ENCODE peak calls at places on chromosomes 12 and 14, in four cellular contexts. T is adrenal gland; P is left ventricle myocardium inferior; W is CD8-positive, alpha-beta T cell. Y is an unnamed sample.
A peak's percentile ranks its signal among the peaks of the same experiment; 100 is the strongest.

GRCh38 chr12:19971881-19972280 is 396.5 kb upstream of the PDE3A start:
- DNase-seq in T (no peak), P (no peak), W (no peak), Y (no peak)

GRCh38 chr12:89160716-89161123 is 191.6 kb downstream of the DUSP6 start:
- DNase-seq in T (peak; percentile 75), P (peak; percentile 67), W (no peak), Y (peak; percentile 63)

GRCh38 chr14:99909500-99910064 is 116.4 kb downstream of the EML1 start:
- DNase-seq in T (no peak), P (no peak), W (no peak), Y (no peak)

GRCh38 chr14:35470775-35471174 is 63.2 kb upstream of the INSM2 start:
- DNase-seq in T (no peak), P (no peak), W (no peak), Y (peak; percentile 45)

GRCh38 chr12:7806863-7807487 is 17.8 kb downstream of the NANOG start:
- DNase-seq in T (peak; percentile 93), P (peak; percentile 40), W (peak; percentile 50), Y (peak; percentile 83)

GRCh38 chr14:67704484-67705089 is 2.9 kb downstream of the RDH12 start:
- DNase-seq in T (no peak), P (no peak), W (no peak), Y (peak; percentile 56)

GRCh38 chr12:116189692-116190091 is 87.8 kb downstream of the MED13L start:
- DNase-seq in T (no peak), P (no peak), W (no peak), Y (no peak)

GRCh38 chr12:52353766-52354165 is 13.5 kb downstream of the KRT85 start:
- DNase-seq in T (no peak), P (no peak), W (no peak), Y (no peak)

GRCh38 chr14:97603201-97603600 is 806.0 kb downstream of the VRK1 start:
- DNase-seq in T (no peak), P (no peak), W (peak; percentile 73), Y (no peak)
- H3K4me3 ChIP-seq in T (no peak overlapping the region), P (no peak overlapping the region), W (no peak overlapping the region), Y (no peak overlapping the region)

DNA sequence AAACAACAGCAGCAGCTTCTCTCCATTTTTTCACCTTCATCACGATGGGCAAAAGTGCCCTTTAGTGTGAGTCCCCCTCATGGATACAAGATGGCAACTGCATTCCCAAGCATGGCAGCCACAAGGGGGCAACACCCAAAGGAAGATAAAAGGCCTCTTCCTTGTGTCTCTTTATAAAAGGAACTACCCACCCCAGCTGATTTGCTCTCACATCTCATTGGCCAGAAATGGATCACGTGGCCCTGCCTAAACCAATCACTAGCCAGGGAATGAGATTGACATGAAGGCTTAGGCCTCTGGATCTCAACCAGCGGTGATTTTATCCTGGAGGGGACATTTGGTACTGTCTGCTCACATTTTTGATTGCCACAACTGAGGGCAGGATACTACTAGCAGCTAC is 21.9 kb upstream of the IFT81 start:
- DNase-seq in T (peak; percentile 75), P (no peak), W (peak; percentile 29), Y (peak; percentile 52)
- TF ChIP-seq CTCF in T (peak; percentile 34), P (peak; percentile 36), W (no peak), Y (peak; percentile 32)

GRCh38 chr14:104114421-104115130 is 23.8 kb upstream of the KIF26A start:
- DNase-seq in T (no peak), P (peak; percentile 13), W (no peak), Y (no peak)
- H3K27me3 ChIP-seq in T (peaks cover 36% of the 10 kb centered on the region), P (peaks cover 74% of the 10 kb centered on the region), W (peaks cover 3% of the 10 kb centered on the region), Y (peaks cover 67% of the 10 kb centered on the region)

GRCh38 chr14:92323916-92324818 is 1.2 kb downstream of the SLC24A4 start:
- DNase-seq in T (no peak), P (no peak), W (no peak), Y (no peak)

GRCh38 chr14:92323031-92323915 is at the start of gene SLC24A4:
- DNase-seq in T (no peak), P (no peak), W (no peak), Y (peak; percentile 8)

GRCh38 chr14:92321701-92322100 is 1.3 kb upstream of the SLC24A4 start:
- DNase-seq in T (no peak), P (no peak), W (no peak), Y (no peak)

GRCh38 chr14:92325835-92326234 is 2.9 kb downstream of the SLC24A4 start:
- DNase-seq in T (no peak), P (no peak), W (no peak), Y (no peak)

DNA sequence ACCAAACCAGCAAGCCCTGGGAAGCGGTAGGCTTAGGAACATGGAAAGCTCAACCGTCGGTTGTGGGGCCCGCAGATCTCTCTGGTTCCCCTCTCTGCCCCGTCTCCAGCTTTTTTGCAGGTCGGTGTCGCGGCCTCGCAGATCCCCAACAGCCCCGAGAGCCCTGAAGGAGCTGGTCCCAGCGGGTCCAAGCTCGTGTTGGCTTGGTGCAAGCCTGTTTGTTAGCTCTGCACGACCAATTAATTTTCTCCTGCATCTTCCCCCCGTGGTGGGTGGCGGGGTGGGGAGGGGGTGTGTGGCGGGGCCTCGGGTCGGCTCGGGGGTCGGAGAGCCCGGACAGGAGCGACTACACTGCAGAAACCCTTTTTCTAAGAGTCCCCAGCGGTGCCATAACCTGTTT is 449 bp upstream of the SLC24A4 start:
- DNase-seq in T (no peak), P (no peak), W (no peak), Y (no peak)
- H3K4me3 ChIP-seq in T (no peak overlapping the region), P (peak overlapping the region; percentile 62), W (no peak overlapping the region), Y (peak overlapping the region; percentile 49)

Y was measured in cardiac muscle cell.